ENCODE peak calls at places on chromosomes 7 and 10, in seven cellular contexts. A, B, T, Q, Y, U and N are unnamed samples.

GRCh38 chr7:134632937-134633540 is 13.6 kb upstream of the BPGM start:
- DNase-seq in A (no peak), Q (no peak), B (no peak), Y (no peak), U (no peak), T (peak), N (no peak)

GRCh38 chr10:13633689-13634088 is 46.9 kb downstream of the PRPF18 start:
- DNase-seq in Q (peak), Y (peak), A (no peak), U (no peak), B (peak), T (no peak), N (no peak)

GRCh38 chr7:117683736-117684135 is 189.5 kb downstream of the CTTNBP2 start:
- DNase-seq in Y (no peak), A (no peak), B (no peak), Q (no peak), U (no peak), T (no peak), N (no peak)

GRCh38 chr10:110434477-110435096 is 63.1 kb upstream of the DUSP5 start:
- DNase-seq in B (peak), T (no peak), Y (no peak), U (no peak), Q (peak), A (no peak), N (no peak)

GRCh38 chr10:113648478-113648877 is 15.4 kb downstream of the NRAP start:
- DNase-seq in U (no peak), B (no peak), T (no peak), Q (no peak), A (no peak), Y (no peak), N (no peak)

GRCh38 chr7:116258734-116259133 is 48.4 kb downstream of the TES start:
- DNase-seq in Q (no peak), U (peak), B (no peak), A (no peak), T (peak), Y (peak), N (no peak)

GRCh38 chr7:103660455-103661371 is 214.7 kb upstream of the SLC26A5 start:
- DNase-seq in T (peak), Y (no peak), U (no peak), Q (no peak), A (no peak), B (no peak), N (no peak)

GRCh38 chr10:23035569-23035968 is 59.8 kb upstream of the MSRB2 start:
- DNase-seq in T (peak), Y (no peak), B (no peak), A (no peak), Q (no peak), U (no peak), N (no peak)

GRCh38 chr7:31776616-31777015 is 89.6 kb downstream of the PPP1R17 start:
- DNase-seq in U (no peak), B (no peak), Y (no peak), Q (no peak), A (no peak), T (peak), N (no peak)

GRCh38 chr10:59817806-59818205 is 64.6 kb upstream of the MRLN start:
- DNase-seq in B (no peak), Q (no peak), Y (no peak), A (no peak), U (no peak), T (no peak), N (peak)

GRCh38 chr10:17229967-17230682 is 2.1 kb downstream of the VIM start:
- DNase-seq in U (peak), A (peak), T (peak), B (peak), Q (peak), Y (peak), N (peak)

GRCh38 chr10:8670461-8670860 is 616.0 kb downstream of the GATA3 start:
- DNase-seq in Y (no peak), A (no peak), B (no peak), T (no peak), Q (no peak), U (no peak), N (no peak)

GRCh38 chr7:128884561-128885369 is 22.1 kb downstream of the ATP6V1F start:
- DNase-seq in U (no peak), B (no peak), T (no peak), Q (no peak), Y (no peak), A (no peak), N (peak)

GRCh38 chr7:55303220-55303619 is 61.9 kb upstream of the LANCL2 start:
- DNase-seq in Y (no peak), U (no peak), Q (no peak), A (no peak), B (no peak), T (no peak), N (no peak)

GRCh38 chr7:20257212-20257611 is 40.0 kb upstream of the MACC1 start:
- DNase-seq in T (no peak), B (no peak), Y (no peak), U (no peak), Q (no peak), A (no peak), N (no peak)
- TF ChIP-seq EP300 in T (no peak), B (no peak), Y (no peak), U (no peak), Q (no peak), A (no peak), N (no peak)

DNA sequence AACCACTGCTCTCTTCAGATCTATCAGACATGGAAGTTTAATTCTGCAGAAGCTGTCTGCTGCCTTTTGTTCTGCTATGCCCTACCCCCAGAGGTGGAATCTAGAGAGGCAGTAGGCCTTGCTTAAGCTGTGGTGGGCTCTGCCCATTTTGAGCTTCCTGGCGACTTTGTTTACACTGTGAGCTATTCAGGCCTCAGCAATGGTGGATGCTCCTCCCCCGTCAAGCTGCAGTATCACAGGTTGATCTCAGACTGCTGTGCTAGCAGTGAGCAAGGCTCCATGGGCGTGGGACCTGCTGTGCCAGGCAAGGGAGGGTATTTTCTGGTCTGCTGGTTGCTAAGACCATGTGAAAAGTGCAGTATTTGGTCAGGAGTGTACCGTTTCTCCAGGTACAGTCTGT is 45.1 kb upstream of the CDK14 start:
- DNase-seq in B (no peak), Q (no peak), Y (no peak), U (no peak), A (no peak), T (no peak), N (no peak)
- H3K27ac ChIP-seq in B (no peak), Q (no peak), Y (no peak), U (no peak), A (no peak), T (no peak), N (no peak)

DNA sequence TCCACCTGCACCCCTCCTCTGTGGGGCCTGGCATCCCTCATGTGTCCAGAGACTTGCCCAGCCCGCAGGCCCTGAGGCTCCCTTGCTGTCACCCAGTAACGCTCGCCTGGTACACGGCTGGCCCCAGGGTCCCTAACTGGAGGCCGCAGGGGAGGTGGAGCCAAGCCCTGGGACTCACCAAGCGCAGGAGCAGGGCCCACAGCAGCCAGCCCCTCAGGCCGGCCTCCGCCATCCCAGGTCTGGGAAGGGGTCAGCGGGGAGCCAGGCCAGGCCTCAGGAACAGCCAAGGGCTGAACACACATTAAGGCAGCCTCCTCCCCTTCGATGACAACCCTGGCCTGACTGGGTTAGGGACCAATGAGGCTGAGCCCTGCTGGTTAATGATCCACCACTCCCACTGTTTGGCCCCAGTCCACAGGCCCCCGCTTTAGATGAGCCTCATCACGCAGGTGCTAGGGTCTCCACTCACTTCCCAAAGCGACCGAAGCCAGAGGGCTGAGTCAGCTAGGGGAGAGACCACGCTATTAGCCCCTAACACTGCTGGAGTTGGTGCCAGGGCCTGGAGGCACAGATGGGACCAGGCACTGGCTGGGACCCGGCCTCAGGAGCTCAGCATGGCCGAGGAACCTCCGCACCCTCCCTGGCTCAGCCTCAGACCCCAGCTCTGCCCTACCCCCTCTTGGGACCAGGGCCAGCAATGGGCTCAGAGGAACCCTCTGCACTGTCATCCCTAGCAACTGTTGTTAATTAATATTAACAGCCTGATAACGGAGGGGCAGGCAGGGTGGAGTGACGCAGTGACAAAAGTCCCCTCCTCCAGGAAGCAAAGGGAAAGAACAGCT is at the start of gene NPC1L1:
- DNase-seq in Q (no peak), T (no peak), B (no peak), Y (no peak), A (peak), U (no peak), N (peak)
- TF ChIP-seq EP300 in Q (no peak), T (no peak), B (no peak), Y (no peak), A (no peak), U (no peak), N (no peak)

DNA sequence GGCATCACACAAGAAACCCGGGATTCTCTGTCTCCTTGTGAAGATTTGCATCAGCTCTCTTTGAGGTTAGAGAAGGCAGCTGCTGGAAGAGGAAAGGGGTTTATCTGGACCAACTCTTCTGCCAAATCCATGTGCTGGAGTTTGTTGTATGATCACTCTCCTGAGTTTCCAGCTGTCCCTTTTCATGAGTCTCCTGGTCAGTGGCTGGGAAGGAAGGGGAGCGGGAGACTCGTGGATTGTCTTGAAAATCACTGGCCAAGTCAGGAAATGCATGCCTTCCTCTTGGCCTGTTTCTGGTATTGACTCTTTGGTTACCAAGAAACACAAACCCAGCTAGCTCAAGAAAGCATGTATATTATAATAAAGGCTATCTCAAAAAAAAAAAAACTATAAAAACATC is 38.8 kb downstream of the TACR2 start:
- DNase-seq in U (no peak), A (no peak), Y (no peak), Q (no peak), B (no peak), T (no peak), N (no peak)
- H3K27ac ChIP-seq in U (no peak), A (no peak), Y (no peak), Q (peak), B (no peak), T (no peak), N (peak)

GRCh38 chr7:93006480-93007095 is 111.2 kb downstream of the SAMD9 start:
- DNase-seq in A (no peak), B (no peak), Q (no peak), T (no peak), U (no peak), Y (no peak), N (no peak)

GRCh38 chr7:93004906-93005305 is 112.9 kb downstream of the SAMD9 start:
- DNase-seq in T (no peak), B (no peak), A (no peak), Q (no peak), Y (no peak), U (no peak), N (no peak)
- TF ChIP-seq EP300 in T (no peak), B (no peak), A (no peak), Q (no peak), Y (no peak), U (no peak), N (no peak)

GRCh38 chr10:121543545-121543944 is 54.7 kb downstream of the FGFR2 start:
- DNase-seq in Y (no peak), U (no peak), T (no peak), B (no peak), Q (no peak), A (no peak), N (no peak)

GRCh38 chr10:121539757-121540156 is 58.5 kb downstream of the FGFR2 start:
- DNase-seq in Y (no peak), U (no peak), B (no peak), A (no peak), Q (no peak), T (no peak), N (no peak)

GRCh38 chr10:121544301-121544869 is 53.9 kb downstream of the FGFR2 start:
- DNase-seq in B (no peak), Y (no peak), T (no peak), Q (no peak), A (no peak), U (no peak), N (no peak)

GRCh38 chr10:121541450-121541849 is 56.8 kb downstream of the FGFR2 start:
- DNase-seq in B (no peak), Y (no peak), U (no peak), Q (no peak), A (no peak), T (no peak), N (no peak)

DNA sequence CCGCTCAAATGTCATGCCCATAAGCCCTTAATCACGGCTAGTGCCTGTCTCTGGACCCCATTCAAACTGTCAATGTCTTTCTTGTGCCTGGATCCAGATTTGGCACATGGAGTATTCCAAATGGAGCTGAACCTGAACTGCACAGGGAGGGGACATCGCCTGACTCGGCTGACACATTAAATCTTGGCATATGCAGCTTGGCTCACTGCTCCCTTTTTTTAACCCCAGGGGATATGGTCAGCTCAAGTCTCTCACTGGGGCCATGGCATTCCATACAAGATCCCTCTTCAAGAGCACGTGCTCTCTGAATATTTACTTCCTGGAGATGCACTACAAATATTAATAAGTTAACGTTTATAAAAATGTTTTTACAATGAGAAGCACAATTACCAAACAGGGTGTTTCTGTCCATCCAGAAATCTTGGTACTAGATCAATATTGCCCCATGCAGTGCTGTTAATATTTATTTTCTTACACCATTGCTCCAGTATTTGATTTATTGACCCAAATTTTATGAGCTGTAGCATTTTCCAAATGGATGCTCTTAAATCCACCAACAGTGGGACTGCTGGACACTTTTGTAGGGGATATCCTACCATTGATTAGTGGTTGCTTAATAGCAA is 57.4 kb downstream of the FGFR2 start:
- DNase-seq in A (no peak), T (no peak), B (no peak), Q (no peak), Y (no peak), U (no peak), N (no peak)
- H3K27ac ChIP-seq in A (peak), T (no peak), B (no peak), Q (no peak), Y (no peak), U (no peak), N (no peak)

GRCh38 chr10:52187521-52188258 is 126.4 kb upstream of the DKK1 start:
- DNase-seq in T (no peak), U (no peak), Q (no peak), B (no peak), A (no peak), Y (no peak), N (no peak)
- TF ChIP-seq EP300 in T (no peak), U (no peak), Q (no peak), B (no peak), A (no peak), Y (no peak), N (no peak)

GRCh38 chr7:40570218-40570617 is 435.4 kb downstream of the SUGCT start:
- DNase-seq in A (no peak), T (no peak), Q (no peak), U (no peak), B (no peak), Y (no peak), N (no peak)
- H3K27ac ChIP-seq in A (no peak), T (no peak), Q (no peak), U (no peak), B (no peak), Y (no peak), N (no peak)

DNA sequence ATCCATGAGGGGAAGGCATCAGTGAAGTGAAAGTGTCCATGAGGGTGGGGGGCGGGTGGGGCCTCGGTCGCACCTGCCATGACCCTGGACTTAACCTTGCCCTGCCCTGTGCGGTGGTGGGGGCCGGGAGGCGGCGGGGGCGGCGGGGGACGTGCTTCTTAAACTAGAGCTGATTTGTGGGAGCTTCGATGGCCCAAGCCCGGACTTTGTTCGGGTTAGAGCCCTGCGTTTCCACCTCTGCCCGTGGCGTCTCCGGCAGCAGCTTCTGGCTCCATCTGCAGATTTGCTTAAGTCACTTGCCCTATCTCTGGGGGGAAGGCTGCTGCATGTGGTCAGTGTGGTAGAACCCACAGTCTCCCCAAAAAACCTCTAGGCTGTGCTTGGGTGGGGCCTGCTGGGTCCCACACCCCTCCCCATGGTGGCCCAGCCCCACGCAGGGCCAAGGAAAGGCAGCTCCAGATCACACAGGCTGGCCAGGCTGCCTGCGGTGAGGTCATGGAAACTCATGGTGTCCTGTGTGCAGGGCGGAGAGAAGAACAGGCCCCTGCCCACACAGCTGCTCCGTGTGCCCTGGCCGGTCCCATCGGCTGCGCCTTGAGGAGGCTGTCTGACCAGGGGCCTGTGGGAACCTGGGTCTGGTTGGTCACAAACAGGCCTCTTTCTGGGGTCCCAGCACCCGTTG is 93.2 kb downstream of the INPP5A start:
- DNase-seq in T (no peak), B (peak), Q (peak), U (no peak), A (no peak), Y (peak), N (peak)
- TF ChIP-seq EP300 in T (no peak), B (no peak), Q (no peak), U (no peak), A (no peak), Y (no peak), N (no peak)